ENCODE peak calls at places on chromosomes 13 and 19, in nine cellular contexts. M is H54, N is ovary, S is iris pigment epithelial cell, U is activated T-cell treated with anti-CD3 and anti-CD28 coated beads for 48 hours, J is smooth muscle cell of the brain vasculature, C is NCI-H774, V is dermis blood vessel endothelial cell, Y is germinal center. E is an unnamed sample.
A peak's percentile ranks its signal among the peaks of the same experiment; 100 is the strongest.

GRCh38 chr13:112994084-112994780 is 25.2 kb downstream of the MCF2L start:
- DNase-seq in M (no peak), N (no peak), S (no peak), U (no peak), J (no peak), C (no peak), V (no peak), Y (no peak), E (no peak)

GRCh38 chr19:18593367-18594095 is 4.9 kb downstream of the REX1BD start:
- DNase-seq in M (no peak), N (no peak), S (no peak), U (no peak), J (no peak), C (no peak), V (no peak), Y (no peak), E (peak; percentile 39)

GRCh38 chr19:8506402-8506957 is 4.0 kb upstream of the PRAM1 start:
- DNase-seq in M (no peak), N (no peak), S (no peak), U (no peak), J (no peak), C (no peak), V (no peak), Y (no peak), E (no peak)

GRCh38 chr13:106401081-106401480 is 134.4 kb downstream of the EFNB2 start:
- DNase-seq in M (no peak), N (no peak), S (no peak), U (no peak), J (no peak), C (no peak), V (peak; percentile 27), Y (no peak), E (no peak)

GRCh38 chr13:48595330-48596127 is 58.2 kb upstream of the CYSLTR2 start:
- DNase-seq in M (no peak), N (peak; percentile 81), S (peak; percentile 81), U (peak; percentile 21), J (no peak), C (peak; percentile 17), V (peak; percentile 84), Y (peak; percentile 14), E (peak; percentile 68)

GRCh38 chr13:62371737-62372136 is 956.1 kb upstream of the PCDH20 start:
- DNase-seq in M (no peak), N (no peak), S (no peak), U (no peak), J (no peak), C (no peak), V (no peak), Y (no peak), E (no peak)

GRCh38 chr19:2064395-2064787 is 13.3 kb upstream of the MKNK2 start:
- DNase-seq in M (no peak), N (no peak), S (no peak), U (no peak), J (no peak), C (no peak), V (no peak), Y (no peak), E (no peak)

GRCh38 chr13:19268331-19268730 is 86.7 kb upstream of the TUBA3C start:
- DNase-seq in M (no peak), N (no peak), S (no peak), U (no peak), J (no peak), C (no peak), V (no peak), Y (no peak), E (no peak)

GRCh38 chr19:41853768-41854167 is 6.3 kb upstream of the RPS19 start:
- DNase-seq in M (no peak), N (no peak), S (no peak), U (no peak), J (no peak), C (no peak), V (no peak), Y (no peak), E (no peak)

GRCh38 chr19:55352040-55352439 is 2.5 kb downstream of the COX6B2 start:
- DNase-seq in M (peak; percentile 97), N (no peak), S (no peak), U (no peak), J (no peak), C (no peak), V (no peak), Y (no peak), E (no peak)

GRCh38 chr19:16073988-16074387 is 2.3 kb upstream of the TPM4 start:
- DNase-seq in M (no peak), N (peak; percentile 14), S (no peak), U (no peak), J (no peak), C (no peak), V (no peak), Y (no peak), E (peak; percentile 31)

GRCh38 chr13:22176968-22177545 is 506.2 kb downstream of the FGF9 start:
- DNase-seq in M (no peak), N (no peak), S (no peak), U (no peak), J (no peak), C (no peak), V (no peak), Y (no peak), E (no peak)

GRCh38 chr19:41367848-41368301 is 3.9 kb upstream of the B9D2 start:
- DNase-seq in M (peak; percentile 65), N (no peak), S (peak; percentile 95), U (no peak), J (no peak), C (no peak), V (peak; percentile 80), Y (no peak), E (no peak)

GRCh38 chr19:44884566-44884965 is 6.5 kb upstream of the TOMM40 start:
- DNase-seq in M (no peak), N (no peak), S (no peak), U (no peak), J (no peak), C (no peak), V (no peak), Y (no peak), E (no peak)

GRCh38 chr13:23447927-23448326 is 14.4 kb upstream of the SACS start:
- DNase-seq in M (no peak), N (no peak), S (no peak), U (no peak), J (no peak), C (no peak), V (no peak), Y (no peak), E (no peak)

GRCh38 chr19:3132971-3133792 is 2.7 kb upstream of the GNA15 start:
- DNase-seq in M (peak; percentile 94), N (no peak), S (peak; percentile 33), U (peak; percentile 80), J (peak; percentile 73), C (peak; percentile 74), V (no peak), Y (peak; percentile 32), E (no peak)

GRCh38 chr19:19460761-19461265 is 54.5 kb downstream of the TSSK6 start:
- DNase-seq in M (no peak), N (peak; percentile 39), S (no peak), U (peak; percentile 68), J (no peak), C (no peak), V (peak; percentile 48), Y (no peak), E (peak; percentile 31)

GRCh38 chr19:57978586-57979289 is 4.4 kb upstream of the C19orf18 start:
- DNase-seq in M (no peak), N (no peak), S (peak; percentile 4), U (no peak), J (no peak), C (no peak), V (no peak), Y (no peak), E (no peak)

GRCh38 chr13:112994781-112995355 is 25.9 kb downstream of the MCF2L start:
- DNase-seq in M (no peak), N (no peak), S (no peak), U (no peak), J (no peak), C (no peak), V (no peak), Y (no peak), E (no peak)

GRCh38 chr19:6464070-6464873 is at the start of gene CRB3:
- DNase-seq in M (no peak), N (no peak), S (no peak), U (no peak), J (no peak), C (peak; percentile 85), V (no peak), Y (no peak), E (no peak)

GRCh38 chr19:12872255-12872654 is 9.0 kb downstream of the DNASE2 start:
- DNase-seq in M (no peak), N (no peak), S (no peak), U (no peak), J (no peak), C (no peak), V (no peak), Y (no peak), E (no peak)

GRCh38 chr19:31397308-31397707 is 48.1 kb upstream of the TSHZ3 start:
- DNase-seq in M (no peak), N (no peak), S (no peak), U (no peak), J (no peak), C (no peak), V (no peak), Y (no peak), E (no peak)

GRCh38 chr19:33441277-33441699 is 67.8 kb downstream of the CEBPG start:
- DNase-seq in M (no peak), N (no peak), S (no peak), U (no peak), J (no peak), C (no peak), V (no peak), Y (no peak), E (no peak)

E was measured in OCI-LY7.